ENCODE peak calls at places on chromosomes 3 and 15, in six cellular contexts. H is breast epithelium, M is SK-N-SH, G is GM12891, C is HCT116, P is upper lobe of left lung. E is an unnamed sample.

GRCh38 chr15:64507293-64507802 is 47.0 kb downstream of the ZNF609 start:
- DNase-seq in H (peak; percentile 54), M (peak; percentile 68), G (peak; percentile 33), C (no peak), P (no peak), E (peak; percentile 84)

GRCh38 chr3:127612966-127613365 is 14.8 kb downstream of the MCM2 start:
- DNase-seq in H (no peak), M (no peak), G (no peak), C (no peak), P (no peak), E (no peak)

GRCh38 chr15:74132681-74133070 is 2.3 kb downstream of the ISLR2 start:
- DNase-seq in H (no peak), M (no peak), G (no peak), C (no peak), P (peak; percentile 81), E (no peak)

GRCh38 chr15:29143293-29143692 is 126.3 kb downstream of the NSMCE3 start:
- DNase-seq in H (no peak), M (no peak), G (no peak), C (no peak), P (no peak), E (no peak)

GRCh38 chr15:80777137-80777536 is 2.0 kb upstream of the CEMIP start:
- DNase-seq in H (no peak), M (no peak), G (no peak), C (no peak), P (no peak), E (no peak)

GRCh38 chr3:67362686-67363085 is 291.7 kb downstream of the SUCLG2 start:
- DNase-seq in H (no peak), M (no peak), G (no peak), C (no peak), P (no peak), E (no peak)

GRCh38 chr3:120151796-120152195 is 57.5 kb upstream of the GSK3B start:
- DNase-seq in H (no peak), M (no peak), G (no peak), C (no peak), P (no peak), E (no peak)

GRCh38 chr15:42367041-42367440 is 7.7 kb downstream of the CAPN3 start:
- DNase-seq in H (no peak), M (no peak), G (no peak), C (no peak), P (no peak), E (no peak)

GRCh38 chr3:181932039-181932438 is 220.3 kb downstream of the SOX2 start:
- DNase-seq in H (no peak), M (no peak), G (no peak), C (no peak), P (no peak), E (no peak)

GRCh38 chr15:69853572-69853971 is 244.1 kb downstream of the TLE3 start:
- DNase-seq in H (no peak), M (no peak), G (no peak), C (peak; percentile 74), P (no peak), E (no peak)

GRCh38 chr3:176920806-176921205 is 276.5 kb downstream of the TBL1XR1 start:
- DNase-seq in H (no peak), M (no peak), G (no peak), C (no peak), P (no peak), E (no peak)

GRCh38 chr3:155158361-155159037 is 78.4 kb downstream of the MME start:
- DNase-seq in H (no peak), M (no peak), G (no peak), C (no peak), P (no peak), E (no peak)

GRCh38 chr3:79517766-79518413 is 249.9 kb downstream of the ROBO1 start:
- DNase-seq in H (no peak), M (peak; percentile 29), G (no peak), C (no peak), P (no peak), E (no peak)

GRCh38 chr3:48928679-48929078 is 10.0 kb downstream of the ARIH2 start:
- DNase-seq in H (no peak), M (no peak), G (no peak), C (no peak), P (no peak), E (no peak)

GRCh38 chr15:95226835-95227234 is 995.5 kb downstream of the MCTP2 start:
- DNase-seq in H (no peak), M (no peak), G (no peak), C (no peak), P (no peak), E (no peak)

GRCh38 chr15:68499620-68500312 is 67.8 kb upstream of the ITGA11 start:
- DNase-seq in H (no peak), M (no peak), G (no peak), C (no peak), P (no peak), E (no peak)

GRCh38 chr3:144128117-144128892 is 156.7 kb downstream of the DIPK2A start:
- DNase-seq in H (no peak), M (no peak), G (peak; percentile 13), C (no peak), P (no peak), E (no peak)

GRCh38 chr3:9361691-9362388 is 1.0 kb upstream of the THUMPD3 start:
- DNase-seq in H (no peak), M (no peak), G (no peak), C (no peak), P (no peak), E (no peak)

DNA sequence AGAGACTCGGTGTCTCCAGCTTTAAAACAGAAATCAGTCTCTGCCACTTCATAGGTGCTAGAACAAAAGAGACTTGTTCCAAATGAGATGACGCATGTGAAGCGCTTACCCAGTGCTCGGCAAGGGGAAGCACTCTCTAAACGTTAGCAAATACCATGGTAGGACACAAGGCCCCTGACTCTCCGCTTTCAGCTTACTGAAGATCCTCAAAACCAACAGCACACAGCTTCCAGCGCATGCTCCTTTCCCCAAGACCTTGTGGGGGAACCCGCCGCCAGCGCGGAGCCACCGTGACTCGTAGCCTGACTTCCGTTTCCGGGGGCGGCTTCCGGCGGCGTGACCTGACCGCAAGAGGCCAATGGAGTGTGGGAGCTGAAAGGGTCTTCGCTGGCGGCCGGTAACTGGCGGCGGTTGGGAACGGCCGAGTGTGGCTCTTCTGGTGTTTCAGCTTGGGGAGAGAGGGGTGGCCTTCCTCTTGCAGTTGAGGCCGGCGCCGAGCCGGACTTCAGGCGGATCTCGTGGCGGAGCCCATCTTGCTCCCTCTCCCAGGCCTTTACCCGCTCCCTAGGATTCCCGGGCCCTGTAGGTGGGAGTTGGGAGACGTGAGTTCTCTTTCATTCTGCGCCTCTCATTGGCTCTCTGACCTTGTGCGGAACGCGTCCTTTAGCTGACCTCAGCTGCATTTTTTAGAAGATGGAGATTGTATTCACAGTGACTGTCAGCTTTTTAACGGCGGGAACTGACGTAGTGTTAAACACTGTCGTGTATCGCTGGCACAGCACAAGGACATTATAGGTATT is at the start of gene THUMPD3:
- DNase-seq in H (peak; percentile 87), M (peak; percentile 87), G (peak; percentile 72), C (peak; percentile 82), P (peak; percentile 98), E (peak; percentile 92)
- TF ChIP-seq POLR2AphosphoS5 in H (peak; percentile 93), M (peak; percentile 94), G (peak; percentile 95), C (peak; percentile 96), P (peak; percentile 90), E (peak; percentile 92)

GRCh38 chr3:170780471-170780870 is 89.5 kb downstream of the RPL22L1 start:
- DNase-seq in H (no peak), M (no peak), G (no peak), C (no peak), P (no peak), E (no peak)

GRCh38 chr3:170776887-170777551 is 93.0 kb downstream of the RPL22L1 start:
- DNase-seq in H (no peak), M (no peak), G (no peak), C (no peak), P (no peak), E (no peak)

GRCh38 chr3:170780955-170781354 is 89.0 kb downstream of the RPL22L1 start:
- DNase-seq in H (no peak), M (no peak), G (no peak), C (no peak), P (no peak), E (no peak)

GRCh38 chr3:170773682-170774081 is 96.3 kb downstream of the RPL22L1 start:
- DNase-seq in H (no peak), M (no peak), G (no peak), C (no peak), P (no peak), E (no peak)

DNA sequence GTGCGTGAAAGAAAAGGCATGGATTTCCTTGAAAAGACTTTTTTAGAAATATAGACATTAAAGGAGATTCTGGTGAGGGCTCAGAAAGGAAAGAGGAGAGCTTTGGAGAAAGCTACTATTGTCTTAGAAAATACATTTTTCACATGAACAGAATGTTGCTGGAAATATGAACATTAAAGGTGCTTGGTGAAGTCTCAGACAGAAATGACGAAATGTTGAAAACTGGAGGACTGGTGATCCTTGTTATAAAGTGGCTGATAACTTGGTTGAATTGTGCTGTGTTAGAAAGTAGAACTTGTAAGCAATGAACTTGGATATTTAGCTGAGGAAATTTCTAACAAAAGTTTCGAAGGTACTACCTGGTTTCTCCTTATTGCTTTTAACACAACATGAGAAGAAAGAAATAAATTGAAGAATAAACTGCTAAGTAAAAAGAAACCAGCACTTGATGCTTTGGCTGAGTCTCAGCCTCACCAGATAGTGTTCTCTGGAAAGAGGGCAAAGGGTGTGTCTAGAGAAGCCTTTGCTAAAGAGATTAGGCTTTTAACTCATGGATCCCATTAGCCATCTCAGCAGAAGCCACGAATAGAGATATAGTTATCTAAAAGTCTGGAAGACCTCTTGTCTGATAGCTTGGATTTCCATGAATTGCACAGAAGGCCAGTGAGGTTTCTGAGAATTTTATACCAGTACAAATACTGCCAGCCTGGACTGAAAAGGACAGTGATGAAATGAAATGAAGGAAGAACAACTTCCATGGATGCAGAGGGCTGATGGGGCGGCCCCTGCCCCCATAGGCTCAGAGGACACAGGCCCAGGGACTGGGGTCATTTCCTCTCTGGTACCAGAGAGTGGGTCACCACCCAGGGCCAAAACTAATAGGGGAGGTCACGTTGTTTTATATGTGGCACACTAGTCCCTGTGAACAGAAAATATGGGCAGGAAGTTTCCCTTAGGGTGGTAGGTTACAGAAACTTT is 91.5 kb downstream of the RPL22L1 start:
- DNase-seq in H (no peak), M (no peak), G (no peak), C (no peak), P (no peak), E (no peak)
- TF ChIP-seq POLR2AphosphoS5 in H (no peak), M (no peak), G (no peak), C (no peak), P (no peak), E (no peak)

DNA sequence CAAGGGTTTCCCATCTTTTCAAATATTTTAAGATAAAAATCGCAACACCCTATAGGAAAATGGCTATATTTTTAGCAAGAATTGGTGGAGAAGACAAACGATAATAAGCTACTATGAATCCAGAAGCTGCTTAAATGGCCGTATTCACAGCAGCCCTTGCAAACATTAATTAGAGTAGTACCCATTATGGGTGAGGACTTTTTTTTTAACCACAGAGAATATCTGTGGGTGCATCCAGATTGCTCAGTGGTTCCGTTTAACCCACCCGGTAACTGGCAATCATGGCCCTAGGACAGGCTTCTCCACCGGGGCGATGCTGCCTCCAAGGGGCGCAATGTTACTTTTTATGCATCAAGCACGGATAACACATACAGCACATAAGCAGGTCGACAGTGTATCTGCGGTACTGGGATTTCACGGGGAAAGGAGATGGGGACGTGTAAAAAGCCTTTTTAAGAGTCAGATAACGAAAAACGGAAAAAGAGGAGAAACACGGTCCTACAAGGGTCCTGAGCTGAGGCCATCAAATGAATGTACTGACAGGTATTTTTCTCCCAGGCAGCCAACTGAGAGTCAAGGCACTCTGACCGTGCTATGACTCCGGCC is 968 bp upstream of the TMEM266 start:
- DNase-seq in H (no peak), M (peak; percentile 50), G (peak; percentile 23), C (no peak), P (no peak), E (no peak)
- TF ChIP-seq POLR2AphosphoS5 in H (no peak), M (no peak), G (no peak), C (no peak), P (no peak), E (no peak)

GRCh38 chr3:38039899-38040261 is 872 bp downstream of the DLEC1 start:
- DNase-seq in H (peak; percentile 62), M (no peak), G (no peak), C (no peak), P (no peak), E (peak; percentile 85)
- TF ChIP-seq POLR2AphosphoS5 in H (no peak), M (no peak), G (no peak), C (no peak), P (no peak), E (no peak)